ENCODE peak calls at places on chromosomes 4 and X, in four cellular contexts. One of them, this sample, is unnamed.

GRCh38 chrX:56788717-56789122 is 59.7 kb downstream of the NBDY start:
- DNase-seq in A549: no peak
- DNase-seq in K562: peak
- DNase-seq in HepG2: peak
- DNase-seq in this sample: no peak

GRCh38 chr4:118338981-118339765 is 13.6 kb downstream of the PRSS12 start:
- DNase-seq in A549: no peak
- DNase-seq in K562: no peak
- DNase-seq in HepG2: no peak
- DNase-seq in this sample: no peak

GRCh38 chrX:17027931-17028330 is 81.5 kb downstream of the REPS2 start:
- DNase-seq in A549: no peak
- DNase-seq in K562: no peak
- DNase-seq in HepG2: no peak
- DNase-seq in this sample: no peak

GRCh38 chr4:166726832-166727231 is 507.5 kb downstream of the SPOCK3 start:
- DNase-seq in A549: no peak
- DNase-seq in K562: no peak
- DNase-seq in HepG2: no peak
- DNase-seq in this sample: no peak

GRCh38 chr4:15675363-15675762 is 6.3 kb upstream of the FAM200B start:
- DNase-seq in A549: no peak
- DNase-seq in K562: no peak
- DNase-seq in HepG2: no peak
- DNase-seq in this sample: no peak

GRCh38 chrX:120111611-120112010 is 4.1 kb downstream of the RHOXF1 start:
- DNase-seq in A549: no peak
- DNase-seq in K562: no peak
- DNase-seq in HepG2: no peak
- DNase-seq in this sample: no peak

GRCh38 chr4:156665779-156666366 is 305.7 kb downstream of the PDGFC start:
- DNase-seq in A549: no peak
- DNase-seq in K562: no peak
- DNase-seq in HepG2: no peak
- DNase-seq in this sample: no peak

GRCh38 chrX:48514126-48514806 is 5.5 kb downstream of the PORCN start:
- DNase-seq in A549: no peak
- DNase-seq in K562: no peak
- DNase-seq in HepG2: no peak
- DNase-seq in this sample: no peak

GRCh38 chrX:110228453-110228852 is 89.4 kb downstream of the AMMECR1 start:
- DNase-seq in A549: no peak
- DNase-seq in K562: no peak
- DNase-seq in HepG2: no peak
- DNase-seq in this sample: no peak

GRCh38 chr4:120517966-120518365 is 404.6 kb downstream of the PRDM5 start:
- DNase-seq in A549: peak
- DNase-seq in K562: peak
- DNase-seq in HepG2: peak
- DNase-seq in this sample: no peak

GRCh38 chr4:17316566-17316965 is 195.3 kb downstream of the QDPR start:
- DNase-seq in A549: no peak
- DNase-seq in K562: no peak
- DNase-seq in HepG2: no peak
- DNase-seq in this sample: no peak

GRCh38 chr4:185591679-185592141 is 56.4 kb upstream of the PDLIM3 start:
- DNase-seq in A549: no peak
- DNase-seq in K562: no peak
- DNase-seq in HepG2: peak
- DNase-seq in this sample: no peak

GRCh38 chr4:128517739-128518510 is 230.3 kb upstream of the PGRMC2 start:
- DNase-seq in A549: peak
- DNase-seq in K562: peak
- DNase-seq in HepG2: peak
- DNase-seq in this sample: no peak

GRCh38 chr4:173958445-173958844 is 325.0 kb downstream of the FBXO8 start:
- DNase-seq in A549: no peak
- DNase-seq in K562: no peak
- DNase-seq in HepG2: no peak
- DNase-seq in this sample: no peak

GRCh38 chr4:5711479-5712184 is 631 bp downstream of the EVC start:
- DNase-seq in A549: peak
- DNase-seq in K562: no peak
- DNase-seq in HepG2: peak
- DNase-seq in this sample: no peak

GRCh38 chr4:8133897-8134542 is 24.6 kb downstream of the ABLIM2 start:
- DNase-seq in A549: no peak
- DNase-seq in K562: no peak
- DNase-seq in HepG2: no peak
- DNase-seq in this sample: no peak

GRCh38 chr4:145154573-145154972 is 25.8 kb downstream of the OTUD4 start:
- DNase-seq in A549: peak
- DNase-seq in K562: no peak
- DNase-seq in HepG2: peak
- DNase-seq in this sample: no peak

GRCh38 chr4:116346750-116347149 is 738.6 kb downstream of the TRAM1L1 start:
- DNase-seq in A549: no peak
- DNase-seq in K562: no peak
- DNase-seq in HepG2: no peak
- DNase-seq in this sample: no peak

GRCh38 chr4:104381729-104382128 is 113.0 kb downstream of the CXXC4 start:
- DNase-seq in A549: no peak
- DNase-seq in K562: no peak
- DNase-seq in HepG2: no peak
- DNase-seq in this sample: no peak

GRCh38 chrX:110665636-110666035 is 130.0 kb downstream of the CHRDL1 start:
- DNase-seq in A549: peak
- DNase-seq in K562: peak
- DNase-seq in HepG2: peak
- DNase-seq in this sample: no peak

GRCh38 chr4:20480161-20480947 is 219.9 kb upstream of the PACRGL start:
- DNase-seq in A549: no peak
- DNase-seq in K562: no peak
- DNase-seq in HepG2: no peak
- DNase-seq in this sample: no peak

GRCh38 chrX:87434618-87435017 is 83.0 kb upstream of the KLHL4 start:
- DNase-seq in A549: no peak
- DNase-seq in K562: no peak
- DNase-seq in HepG2: no peak
- DNase-seq in this sample: no peak

GRCh38 chr4:13430834-13431568 is 53.1 kb downstream of the RAB28 start:
- DNase-seq in A549: no peak
- DNase-seq in K562: no peak
- DNase-seq in HepG2: no peak
- DNase-seq in this sample: no peak

GRCh38 chr4:94695389-94695788 is 62.4 kb upstream of the BMPR1B start:
- DNase-seq in A549: peak
- DNase-seq in K562: no peak
- DNase-seq in HepG2: no peak
- DNase-seq in this sample: no peak

GRCh38 chr4:32462944-32463343 is 1742.8 kb downstream of the PCDH7 start:
- DNase-seq in A549: peak
- DNase-seq in K562: no peak
- DNase-seq in HepG2: peak
- DNase-seq in this sample: no peak

GRCh38 chr4:80788798-80789197 is 241.7 kb upstream of the BMP3 start:
- DNase-seq in A549: no peak
- DNase-seq in K562: no peak
- DNase-seq in HepG2: no peak
- DNase-seq in this sample: no peak

GRCh38 chr4:147829401-147830101 is 97.7 kb downstream of the ARHGAP10 start:
- DNase-seq in A549: no peak
- DNase-seq in K562: no peak
- DNase-seq in HepG2: no peak
- DNase-seq in this sample: no peak

GRCh38 chr4:58807843-58808605 is 1697.8 kb upstream of the IGFBP7 start:
- DNase-seq in A549: peak
- DNase-seq in K562: no peak
- DNase-seq in HepG2: no peak
- DNase-seq in this sample: no peak

GRCh38 chrX:80223922-80224579 is 196.2 kb upstream of the TENT5D start:
- DNase-seq in A549: peak
- DNase-seq in K562: no peak
- DNase-seq in HepG2: no peak
- DNase-seq in this sample: no peak

GRCh38 chrX:78111140-78111931 is 7.3 kb downstream of the PGK1 start:
- DNase-seq in A549: no peak
- DNase-seq in K562: no peak
- DNase-seq in HepG2: peak
- DNase-seq in this sample: no peak

GRCh38 chrX:101595739-101596419 is 21.9 kb downstream of the ARMCX6 start:
- DNase-seq in A549: peak
- DNase-seq in K562: peak
- DNase-seq in HepG2: peak
- DNase-seq in this sample: no peak

GRCh38 chr4:5142726-5143125 is 91.4 kb downstream of the STK32B start:
- DNase-seq in A549: peak
- DNase-seq in K562: peak
- DNase-seq in HepG2: peak
- DNase-seq in this sample: no peak

GRCh38 chrX:132986556-132986955 is 28.1 kb upstream of the HS6ST2 start:
- DNase-seq in A549: no peak
- DNase-seq in K562: no peak
- DNase-seq in HepG2: no peak
- DNase-seq in this sample: no peak

GRCh38 chr4:113031212-113031611 is 18.2 kb upstream of the ANK2 start:
- DNase-seq in A549: no peak
- DNase-seq in K562: no peak
- DNase-seq in HepG2: no peak
- DNase-seq in this sample: no peak

GRCh38 chr4:137310593-137311490 is 221.5 kb downstream of the PCDH18 start:
- DNase-seq in A549: no peak
- DNase-seq in K562: no peak
- DNase-seq in HepG2: no peak
- DNase-seq in this sample: no peak
- TF ChIP-seq PHF8 in A549: no peak
- TF ChIP-seq PHF8 in K562: no peak
- TF ChIP-seq PHF8 in HepG2: no peak
- TF ChIP-seq PHF8 in this sample: no peak

GRCh38 chrX:46979340-46979739 is 67.1 kb downstream of the JADE3 start:
- DNase-seq in A549: peak
- DNase-seq in K562: no peak
- DNase-seq in HepG2: no peak
- DNase-seq in this sample: no peak

DNA sequence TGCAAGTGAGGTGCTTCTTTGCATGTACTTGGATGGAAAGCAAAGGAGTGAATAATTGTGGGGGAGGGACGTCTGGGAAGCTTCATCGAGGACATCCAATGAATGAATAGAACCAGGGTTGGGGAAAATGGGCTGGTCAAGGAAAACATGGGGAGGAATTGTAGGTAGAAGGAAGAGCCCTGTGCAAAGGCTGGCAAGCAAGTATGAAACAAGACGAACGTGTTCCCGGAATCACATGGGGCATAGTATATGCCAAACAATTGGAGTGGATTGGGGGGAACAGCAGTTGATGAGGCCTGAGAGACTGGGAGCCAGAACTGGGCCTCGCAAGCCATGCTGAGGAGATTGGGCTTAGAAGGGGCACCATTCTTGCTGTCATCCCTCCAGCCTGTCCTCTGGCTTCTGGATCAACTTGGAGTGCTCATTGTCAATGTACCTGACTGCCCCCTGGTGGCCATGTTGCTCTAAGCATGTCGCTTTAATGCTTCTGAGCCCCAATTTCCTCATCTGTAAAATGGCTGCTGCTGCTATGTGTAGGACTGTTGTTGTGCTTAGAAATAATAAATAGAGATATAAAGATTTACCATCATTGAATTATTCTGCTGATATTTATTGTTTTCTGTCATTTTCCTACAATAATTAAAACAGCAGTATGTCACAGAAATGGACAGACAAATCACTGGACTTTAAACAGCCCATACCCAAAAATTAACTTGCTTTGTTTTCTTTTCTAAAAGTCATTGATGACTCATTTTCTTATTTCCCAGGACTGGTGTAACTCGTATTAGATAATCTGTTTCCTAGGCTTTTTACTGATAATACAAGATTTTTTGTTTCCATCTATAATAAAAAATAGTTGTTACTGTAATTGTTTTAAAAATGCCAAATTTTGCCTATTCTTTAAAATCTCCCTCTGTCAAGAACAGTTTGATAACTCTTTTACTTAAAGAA is 66.4 kb downstream of the JADE3 start:
- DNase-seq in A549: peak
- DNase-seq in K562: peak
- DNase-seq in HepG2: peak
- DNase-seq in this sample: peak
- TF ChIP-seq PHF8 in A549: no peak
- TF ChIP-seq PHF8 in K562: no peak
- TF ChIP-seq PHF8 in HepG2: no peak
- TF ChIP-seq PHF8 in this sample: no peak

DNA sequence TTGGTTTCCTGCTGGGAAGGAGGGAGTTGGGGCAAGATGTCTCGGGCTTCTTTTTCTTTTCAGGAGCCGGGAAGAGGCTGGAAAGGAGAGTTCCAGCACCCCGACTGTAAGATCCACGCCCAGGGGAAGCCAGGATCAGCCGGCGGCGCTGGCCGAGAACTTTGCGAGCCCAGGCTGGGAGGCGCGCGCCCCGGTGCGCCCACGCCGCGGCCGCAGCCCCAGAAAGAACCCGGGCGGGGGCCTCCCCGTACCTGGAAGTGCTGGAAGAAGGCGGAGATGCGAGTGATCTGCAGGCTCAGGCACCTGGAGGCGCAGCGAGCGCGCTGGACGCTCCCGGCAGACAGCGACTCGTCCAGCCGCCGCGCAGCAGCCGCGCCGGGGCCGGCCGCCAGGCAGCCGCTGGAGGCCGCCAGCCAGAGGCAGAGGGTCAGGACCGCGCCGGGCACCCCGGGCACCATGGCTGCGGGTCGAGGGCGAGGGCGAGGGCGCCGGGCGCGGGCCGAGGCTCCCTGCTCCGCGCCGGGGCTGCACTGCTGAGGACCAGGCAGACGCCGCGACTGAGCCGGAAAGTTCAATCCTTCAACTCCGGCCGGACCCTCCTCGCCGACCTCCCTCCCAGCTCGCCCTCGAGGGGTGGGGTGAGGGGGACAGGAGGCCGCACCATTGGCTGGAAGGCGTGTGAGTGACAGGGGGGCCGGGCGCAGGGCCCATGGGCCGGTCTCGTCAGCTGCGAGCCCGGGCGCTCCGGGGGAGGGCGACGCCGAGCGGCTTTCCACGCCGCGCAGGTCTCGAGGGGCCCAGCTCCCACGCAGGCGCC is at the start of gene ANOS1:
- DNase-seq in A549: peak
- DNase-seq in K562: no peak
- DNase-seq in HepG2: no peak
- DNase-seq in this sample: peak
- TF ChIP-seq PHF8 in A549: no peak
- TF ChIP-seq PHF8 in K562: no peak
- TF ChIP-seq PHF8 in HepG2: no peak
- TF ChIP-seq PHF8 in this sample: peak

DNA sequence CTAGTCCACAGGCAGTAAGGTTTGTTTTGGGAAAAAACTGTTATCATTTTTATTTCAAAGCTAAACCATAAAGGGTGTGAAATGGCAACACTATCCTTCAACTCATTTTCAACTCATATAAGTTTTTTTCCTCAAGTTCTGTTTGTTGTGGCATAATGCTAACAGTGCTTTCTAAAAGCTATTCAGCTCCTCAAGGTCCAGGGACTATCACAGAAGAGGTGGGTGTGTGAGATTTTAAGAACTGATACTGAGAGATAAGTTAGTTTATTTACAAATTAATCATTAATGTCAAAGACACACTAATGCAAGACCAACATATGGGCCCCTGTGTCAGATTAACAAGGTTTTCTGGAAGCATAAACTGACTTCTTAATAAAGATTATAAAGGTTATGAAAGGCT is 11.8 kb downstream of the UGT2B15 start:
- DNase-seq in A549: peak
- DNase-seq in K562: no peak
- DNase-seq in HepG2: peak
- DNase-seq in this sample: no peak
- TF ChIP-seq PHF8 in A549: no peak
- TF ChIP-seq PHF8 in K562: no peak
- TF ChIP-seq PHF8 in HepG2: no peak
- TF ChIP-seq PHF8 in this sample: no peak

This sample was measured in H1.